ENCODE peak calls at places on chromosomes 6 and 20, in eight cellular contexts. One of them, this sample, is unnamed.
A peak's percentile ranks its signal among the peaks of the same experiment; 100 is the strongest.

GRCh38 chr6:44735631-44735963 is 348.1 kb downstream of the CDC5L start:
- DNase-seq in EL: peak; percentile 81
- DNase-seq in CD8-positive, alpha-beta T cell: no peak
- DNase-seq in stimulated activated CD4-positive, alpha-beta T cell treated with anti-CD3 and anti-CD28 coated beads, Interleukin-1b, Interleukin-23, amount 100 ng/mL, for 48 hours: peak; percentile 7
- DNase-seq in activated CD8-positive, alpha-beta memory T cell treated with anti-CD3 and anti-CD28 coated beads for 24 hours: peak; percentile 65
- DNase-seq in Caki2: peak; percentile 17
- DNase-seq in HFFc6: peak; percentile 9
- DNase-seq in lung: no peak
- DNase-seq in this sample: no peak

GRCh38 chr6:7402746-7403145 is 13.1 kb downstream of the RIOK1 start:
- DNase-seq in EL: no peak
- DNase-seq in CD8-positive, alpha-beta T cell: no peak
- DNase-seq in stimulated activated CD4-positive, alpha-beta T cell treated with anti-CD3 and anti-CD28 coated beads, Interleukin-1b, Interleukin-23, amount 100 ng/mL, for 48 hours: no peak
- DNase-seq in activated CD8-positive, alpha-beta memory T cell treated with anti-CD3 and anti-CD28 coated beads for 24 hours: no peak
- DNase-seq in Caki2: no peak
- DNase-seq in HFFc6: no peak
- DNase-seq in lung: no peak
- DNase-seq in this sample: no peak

GRCh38 chr20:23165307-23165750 is 79.2 kb upstream of the CD93 start:
- DNase-seq in EL: no peak
- DNase-seq in CD8-positive, alpha-beta T cell: no peak
- DNase-seq in stimulated activated CD4-positive, alpha-beta T cell treated with anti-CD3 and anti-CD28 coated beads, Interleukin-1b, Interleukin-23, amount 100 ng/mL, for 48 hours: no peak
- DNase-seq in activated CD8-positive, alpha-beta memory T cell treated with anti-CD3 and anti-CD28 coated beads for 24 hours: no peak
- DNase-seq in Caki2: no peak
- DNase-seq in HFFc6: no peak
- DNase-seq in lung: no peak
- DNase-seq in this sample: no peak

GRCh38 chr6:90573624-90574023 is 13.2 kb downstream of the MAP3K7 start:
- DNase-seq in EL: no peak
- DNase-seq in CD8-positive, alpha-beta T cell: no peak
- DNase-seq in stimulated activated CD4-positive, alpha-beta T cell treated with anti-CD3 and anti-CD28 coated beads, Interleukin-1b, Interleukin-23, amount 100 ng/mL, for 48 hours: no peak
- DNase-seq in activated CD8-positive, alpha-beta memory T cell treated with anti-CD3 and anti-CD28 coated beads for 24 hours: no peak
- DNase-seq in Caki2: no peak
- DNase-seq in HFFc6: no peak
- DNase-seq in lung: no peak
- DNase-seq in this sample: no peak

GRCh38 chr20:1245578-1245977 is 19.7 kb downstream of the RAD21L1 start:
- DNase-seq in EL: no peak
- DNase-seq in CD8-positive, alpha-beta T cell: no peak
- DNase-seq in stimulated activated CD4-positive, alpha-beta T cell treated with anti-CD3 and anti-CD28 coated beads, Interleukin-1b, Interleukin-23, amount 100 ng/mL, for 48 hours: no peak
- DNase-seq in activated CD8-positive, alpha-beta memory T cell treated with anti-CD3 and anti-CD28 coated beads for 24 hours: no peak
- DNase-seq in Caki2: no peak
- DNase-seq in HFFc6: no peak
- DNase-seq in lung: no peak
- DNase-seq in this sample: no peak

GRCh38 chr20:53828673-53829085 is 235.0 kb upstream of the ZNF217 start:
- DNase-seq in EL: peak; percentile 93
- DNase-seq in CD8-positive, alpha-beta T cell: no peak
- DNase-seq in stimulated activated CD4-positive, alpha-beta T cell treated with anti-CD3 and anti-CD28 coated beads, Interleukin-1b, Interleukin-23, amount 100 ng/mL, for 48 hours: no peak
- DNase-seq in activated CD8-positive, alpha-beta memory T cell treated with anti-CD3 and anti-CD28 coated beads for 24 hours: peak; percentile 35
- DNase-seq in Caki2: peak; percentile 81
- DNase-seq in HFFc6: peak; percentile 93
- DNase-seq in lung: no peak
- DNase-seq in this sample: peak; percentile 63

GRCh38 chr6:134470090-134470975 is 152.4 kb upstream of the SGK1 start:
- DNase-seq in EL: no peak
- DNase-seq in CD8-positive, alpha-beta T cell: no peak
- DNase-seq in stimulated activated CD4-positive, alpha-beta T cell treated with anti-CD3 and anti-CD28 coated beads, Interleukin-1b, Interleukin-23, amount 100 ng/mL, for 48 hours: no peak
- DNase-seq in activated CD8-positive, alpha-beta memory T cell treated with anti-CD3 and anti-CD28 coated beads for 24 hours: no peak
- DNase-seq in Caki2: no peak
- DNase-seq in HFFc6: no peak
- DNase-seq in lung: no peak
- DNase-seq in this sample: no peak

GRCh38 chr20:52242237-52243230 is 51.0 kb upstream of the ZFP64 start:
- DNase-seq in EL: peak; percentile 8
- DNase-seq in CD8-positive, alpha-beta T cell: no peak
- DNase-seq in stimulated activated CD4-positive, alpha-beta T cell treated with anti-CD3 and anti-CD28 coated beads, Interleukin-1b, Interleukin-23, amount 100 ng/mL, for 48 hours: no peak
- DNase-seq in activated CD8-positive, alpha-beta memory T cell treated with anti-CD3 and anti-CD28 coated beads for 24 hours: no peak
- DNase-seq in Caki2: no peak
- DNase-seq in HFFc6: peak; percentile 8
- DNase-seq in lung: no peak
- DNase-seq in this sample: peak; percentile 22

GRCh38 chr6:139392834-139393233 is 18.4 kb upstream of the CITED2 start:
- DNase-seq in EL: peak; percentile 56
- DNase-seq in CD8-positive, alpha-beta T cell: no peak
- DNase-seq in stimulated activated CD4-positive, alpha-beta T cell treated with anti-CD3 and anti-CD28 coated beads, Interleukin-1b, Interleukin-23, amount 100 ng/mL, for 48 hours: no peak
- DNase-seq in activated CD8-positive, alpha-beta memory T cell treated with anti-CD3 and anti-CD28 coated beads for 24 hours: no peak
- DNase-seq in Caki2: peak; percentile 74
- DNase-seq in HFFc6: peak; percentile 52
- DNase-seq in lung: no peak
- DNase-seq in this sample: no peak

GRCh38 chr6:154157082-154157481 is 118.0 kb downstream of the OPRM1 start:
- DNase-seq in EL: no peak
- DNase-seq in CD8-positive, alpha-beta T cell: no peak
- DNase-seq in stimulated activated CD4-positive, alpha-beta T cell treated with anti-CD3 and anti-CD28 coated beads, Interleukin-1b, Interleukin-23, amount 100 ng/mL, for 48 hours: no peak
- DNase-seq in activated CD8-positive, alpha-beta memory T cell treated with anti-CD3 and anti-CD28 coated beads for 24 hours: no peak
- DNase-seq in Caki2: no peak
- DNase-seq in HFFc6: no peak
- DNase-seq in lung: no peak
- DNase-seq in this sample: no peak

GRCh38 chr20:1033751-1034419 is 31.8 kb upstream of the RSPO4 start:
- DNase-seq in EL: no peak
- DNase-seq in CD8-positive, alpha-beta T cell: no peak
- DNase-seq in stimulated activated CD4-positive, alpha-beta T cell treated with anti-CD3 and anti-CD28 coated beads, Interleukin-1b, Interleukin-23, amount 100 ng/mL, for 48 hours: peak; percentile 20
- DNase-seq in activated CD8-positive, alpha-beta memory T cell treated with anti-CD3 and anti-CD28 coated beads for 24 hours: no peak
- DNase-seq in Caki2: no peak
- DNase-seq in HFFc6: no peak
- DNase-seq in lung: no peak
- DNase-seq in this sample: no peak

GRCh38 chr20:63062188-63063140 is 55.7 kb upstream of the BHLHE23 start:
- DNase-seq in EL: no peak
- DNase-seq in CD8-positive, alpha-beta T cell: no peak
- DNase-seq in stimulated activated CD4-positive, alpha-beta T cell treated with anti-CD3 and anti-CD28 coated beads, Interleukin-1b, Interleukin-23, amount 100 ng/mL, for 48 hours: no peak
- DNase-seq in activated CD8-positive, alpha-beta memory T cell treated with anti-CD3 and anti-CD28 coated beads for 24 hours: no peak
- DNase-seq in Caki2: no peak
- DNase-seq in HFFc6: no peak
- DNase-seq in lung: no peak
- DNase-seq in this sample: no peak

GRCh38 chr20:11686900-11687543 is 230.7 kb upstream of the BTBD3 start:
- DNase-seq in EL: peak; percentile 13
- DNase-seq in CD8-positive, alpha-beta T cell: no peak
- DNase-seq in stimulated activated CD4-positive, alpha-beta T cell treated with anti-CD3 and anti-CD28 coated beads, Interleukin-1b, Interleukin-23, amount 100 ng/mL, for 48 hours: no peak
- DNase-seq in activated CD8-positive, alpha-beta memory T cell treated with anti-CD3 and anti-CD28 coated beads for 24 hours: no peak
- DNase-seq in Caki2: no peak
- DNase-seq in HFFc6: no peak
- DNase-seq in lung: no peak
- DNase-seq in this sample: peak; percentile 16

GRCh38 chr6:45112711-45113110 is 215.4 kb upstream of the RUNX2 start:
- DNase-seq in EL: no peak
- DNase-seq in CD8-positive, alpha-beta T cell: no peak
- DNase-seq in stimulated activated CD4-positive, alpha-beta T cell treated with anti-CD3 and anti-CD28 coated beads, Interleukin-1b, Interleukin-23, amount 100 ng/mL, for 48 hours: no peak
- DNase-seq in activated CD8-positive, alpha-beta memory T cell treated with anti-CD3 and anti-CD28 coated beads for 24 hours: no peak
- DNase-seq in Caki2: no peak
- DNase-seq in HFFc6: no peak
- DNase-seq in lung: no peak
- DNase-seq in this sample: no peak

GRCh38 chr6:106974999-106975698 is 620 bp upstream of the CD24 start:
- DNase-seq in EL: peak; percentile 58
- DNase-seq in CD8-positive, alpha-beta T cell: no peak
- DNase-seq in stimulated activated CD4-positive, alpha-beta T cell treated with anti-CD3 and anti-CD28 coated beads, Interleukin-1b, Interleukin-23, amount 100 ng/mL, for 48 hours: no peak
- DNase-seq in activated CD8-positive, alpha-beta memory T cell treated with anti-CD3 and anti-CD28 coated beads for 24 hours: peak; percentile 69
- DNase-seq in Caki2: peak; percentile 86
- DNase-seq in HFFc6: no peak
- DNase-seq in lung: peak; percentile 33
- DNase-seq in this sample: peak; percentile 59

GRCh38 chr6:158023597-158023939 is 41.9 kb downstream of the SYNJ2 start:
- DNase-seq in EL: no peak
- DNase-seq in CD8-positive, alpha-beta T cell: no peak
- DNase-seq in stimulated activated CD4-positive, alpha-beta T cell treated with anti-CD3 and anti-CD28 coated beads, Interleukin-1b, Interleukin-23, amount 100 ng/mL, for 48 hours: no peak
- DNase-seq in activated CD8-positive, alpha-beta memory T cell treated with anti-CD3 and anti-CD28 coated beads for 24 hours: no peak
- DNase-seq in Caki2: no peak
- DNase-seq in HFFc6: no peak
- DNase-seq in lung: no peak
- DNase-seq in this sample: no peak

GRCh38 chr6:797479-798077 is 104.6 kb upstream of the EXOC2 start:
- DNase-seq in EL: peak; percentile 50
- DNase-seq in CD8-positive, alpha-beta T cell: no peak
- DNase-seq in stimulated activated CD4-positive, alpha-beta T cell treated with anti-CD3 and anti-CD28 coated beads, Interleukin-1b, Interleukin-23, amount 100 ng/mL, for 48 hours: peak; percentile 16
- DNase-seq in activated CD8-positive, alpha-beta memory T cell treated with anti-CD3 and anti-CD28 coated beads for 24 hours: no peak
- DNase-seq in Caki2: peak; percentile 48
- DNase-seq in HFFc6: peak; percentile 51
- DNase-seq in lung: peak; percentile 51
- DNase-seq in this sample: peak; percentile 45

GRCh38 chr20:48732081-48732829 is 95.5 kb downstream of the PREX1 start:
- DNase-seq in EL: no peak
- DNase-seq in CD8-positive, alpha-beta T cell: no peak
- DNase-seq in stimulated activated CD4-positive, alpha-beta T cell treated with anti-CD3 and anti-CD28 coated beads, Interleukin-1b, Interleukin-23, amount 100 ng/mL, for 48 hours: no peak
- DNase-seq in activated CD8-positive, alpha-beta memory T cell treated with anti-CD3 and anti-CD28 coated beads for 24 hours: no peak
- DNase-seq in Caki2: no peak
- DNase-seq in HFFc6: no peak
- DNase-seq in lung: no peak
- DNase-seq in this sample: no peak

GRCh38 chr20:51731771-51732453 is 36.3 kb downstream of the ATP9A start:
- DNase-seq in EL: no peak
- DNase-seq in CD8-positive, alpha-beta T cell: no peak
- DNase-seq in stimulated activated CD4-positive, alpha-beta T cell treated with anti-CD3 and anti-CD28 coated beads, Interleukin-1b, Interleukin-23, amount 100 ng/mL, for 48 hours: no peak
- DNase-seq in activated CD8-positive, alpha-beta memory T cell treated with anti-CD3 and anti-CD28 coated beads for 24 hours: no peak
- DNase-seq in Caki2: no peak
- DNase-seq in HFFc6: no peak
- DNase-seq in lung: no peak
- DNase-seq in this sample: no peak

GRCh38 chr6:79515436-79515835 is 21.8 kb downstream of the LCA5 start:
- DNase-seq in EL: no peak
- DNase-seq in CD8-positive, alpha-beta T cell: no peak
- DNase-seq in stimulated activated CD4-positive, alpha-beta T cell treated with anti-CD3 and anti-CD28 coated beads, Interleukin-1b, Interleukin-23, amount 100 ng/mL, for 48 hours: no peak
- DNase-seq in activated CD8-positive, alpha-beta memory T cell treated with anti-CD3 and anti-CD28 coated beads for 24 hours: no peak
- DNase-seq in Caki2: no peak
- DNase-seq in HFFc6: no peak
- DNase-seq in lung: no peak
- DNase-seq in this sample: no peak

GRCh38 chr6:41335296-41335695 is at the start of gene NCR2:
- DNase-seq in EL: no peak
- DNase-seq in CD8-positive, alpha-beta T cell: no peak
- DNase-seq in stimulated activated CD4-positive, alpha-beta T cell treated with anti-CD3 and anti-CD28 coated beads, Interleukin-1b, Interleukin-23, amount 100 ng/mL, for 48 hours: no peak
- DNase-seq in activated CD8-positive, alpha-beta memory T cell treated with anti-CD3 and anti-CD28 coated beads for 24 hours: no peak
- DNase-seq in Caki2: no peak
- DNase-seq in HFFc6: no peak
- DNase-seq in lung: no peak
- DNase-seq in this sample: no peak

GRCh38 chr6:14549319-14549770 is 431.8 kb downstream of the CD83 start:
- DNase-seq in EL: no peak
- DNase-seq in CD8-positive, alpha-beta T cell: no peak
- DNase-seq in stimulated activated CD4-positive, alpha-beta T cell treated with anti-CD3 and anti-CD28 coated beads, Interleukin-1b, Interleukin-23, amount 100 ng/mL, for 48 hours: no peak
- DNase-seq in activated CD8-positive, alpha-beta memory T cell treated with anti-CD3 and anti-CD28 coated beads for 24 hours: no peak
- DNase-seq in Caki2: no peak
- DNase-seq in HFFc6: no peak
- DNase-seq in lung: no peak
- DNase-seq in this sample: no peak

GRCh38 chr6:27168586-27169443 is 78.7 kb upstream of the PRSS16 start:
- DNase-seq in EL: peak; percentile 92
- DNase-seq in CD8-positive, alpha-beta T cell: no peak
- DNase-seq in stimulated activated CD4-positive, alpha-beta T cell treated with anti-CD3 and anti-CD28 coated beads, Interleukin-1b, Interleukin-23, amount 100 ng/mL, for 48 hours: no peak
- DNase-seq in activated CD8-positive, alpha-beta memory T cell treated with anti-CD3 and anti-CD28 coated beads for 24 hours: no peak
- DNase-seq in Caki2: peak; percentile 29
- DNase-seq in HFFc6: peak; percentile 90
- DNase-seq in lung: no peak
- DNase-seq in this sample: peak; percentile 16

GRCh38 chr6:37507082-37507481 is 7.4 kb upstream of the CCDC167 start:
- DNase-seq in EL: no peak
- DNase-seq in CD8-positive, alpha-beta T cell: no peak
- DNase-seq in stimulated activated CD4-positive, alpha-beta T cell treated with anti-CD3 and anti-CD28 coated beads, Interleukin-1b, Interleukin-23, amount 100 ng/mL, for 48 hours: no peak
- DNase-seq in activated CD8-positive, alpha-beta memory T cell treated with anti-CD3 and anti-CD28 coated beads for 24 hours: no peak
- DNase-seq in Caki2: no peak
- DNase-seq in HFFc6: no peak
- DNase-seq in lung: no peak
- DNase-seq in this sample: no peak

GRCh38 chr6:101826259-101826658 is 432.8 kb downstream of the GRIK2 start:
- DNase-seq in EL: no peak
- DNase-seq in CD8-positive, alpha-beta T cell: no peak
- DNase-seq in stimulated activated CD4-positive, alpha-beta T cell treated with anti-CD3 and anti-CD28 coated beads, Interleukin-1b, Interleukin-23, amount 100 ng/mL, for 48 hours: no peak
- DNase-seq in activated CD8-positive, alpha-beta memory T cell treated with anti-CD3 and anti-CD28 coated beads for 24 hours: no peak
- DNase-seq in Caki2: no peak
- DNase-seq in HFFc6: no peak
- DNase-seq in lung: no peak
- DNase-seq in this sample: no peak

GRCh38 chr20:9214676-9215075 is 145.8 kb downstream of the PLCB4 start:
- DNase-seq in EL: peak; percentile 53
- DNase-seq in CD8-positive, alpha-beta T cell: no peak
- DNase-seq in stimulated activated CD4-positive, alpha-beta T cell treated with anti-CD3 and anti-CD28 coated beads, Interleukin-1b, Interleukin-23, amount 100 ng/mL, for 48 hours: no peak
- DNase-seq in activated CD8-positive, alpha-beta memory T cell treated with anti-CD3 and anti-CD28 coated beads for 24 hours: no peak
- DNase-seq in Caki2: no peak
- DNase-seq in HFFc6: peak; percentile 91
- DNase-seq in lung: no peak
- DNase-seq in this sample: no peak

GRCh38 chr6:29702519-29703103 is 20.6 kb upstream of the HLA-F start:
- DNase-seq in EL: peak; percentile 28
- DNase-seq in CD8-positive, alpha-beta T cell: peak; percentile 70
- DNase-seq in stimulated activated CD4-positive, alpha-beta T cell treated with anti-CD3 and anti-CD28 coated beads, Interleukin-1b, Interleukin-23, amount 100 ng/mL, for 48 hours: peak; percentile 72
- DNase-seq in activated CD8-positive, alpha-beta memory T cell treated with anti-CD3 and anti-CD28 coated beads for 24 hours: peak; percentile 95
- DNase-seq in Caki2: peak; percentile 18
- DNase-seq in HFFc6: no peak
- DNase-seq in lung: no peak
- DNase-seq in this sample: peak; percentile 65

GRCh38 chr6:16762547-16763477 is 1.6 kb upstream of the ATXN1 start:
- DNase-seq in EL: peak; percentile 95
- DNase-seq in CD8-positive, alpha-beta T cell: peak; percentile 30
- DNase-seq in stimulated activated CD4-positive, alpha-beta T cell treated with anti-CD3 and anti-CD28 coated beads, Interleukin-1b, Interleukin-23, amount 100 ng/mL, for 48 hours: peak; percentile 38
- DNase-seq in activated CD8-positive, alpha-beta memory T cell treated with anti-CD3 and anti-CD28 coated beads for 24 hours: peak; percentile 82
- DNase-seq in Caki2: peak; percentile 92
- DNase-seq in HFFc6: peak; percentile 92
- DNase-seq in lung: peak; percentile 77
- DNase-seq in this sample: peak; percentile 79

GRCh38 chr6:87407531-87407895 is 259 bp upstream of the CFAP206 start:
- DNase-seq in EL: peak; percentile 57
- DNase-seq in CD8-positive, alpha-beta T cell: peak; percentile 1
- DNase-seq in stimulated activated CD4-positive, alpha-beta T cell treated with anti-CD3 and anti-CD28 coated beads, Interleukin-1b, Interleukin-23, amount 100 ng/mL, for 48 hours: no peak
- DNase-seq in activated CD8-positive, alpha-beta memory T cell treated with anti-CD3 and anti-CD28 coated beads for 24 hours: no peak
- DNase-seq in Caki2: peak; percentile 67
- DNase-seq in HFFc6: peak; percentile 3
- DNase-seq in lung: peak; percentile 39
- DNase-seq in this sample: peak; percentile 53

GRCh38 chr20:3818155-3819151 is 1.9 kb upstream of the AP5S1 start:
- DNase-seq in EL: peak; percentile 88
- DNase-seq in CD8-positive, alpha-beta T cell: no peak
- DNase-seq in stimulated activated CD4-positive, alpha-beta T cell treated with anti-CD3 and anti-CD28 coated beads, Interleukin-1b, Interleukin-23, amount 100 ng/mL, for 48 hours: no peak
- DNase-seq in activated CD8-positive, alpha-beta memory T cell treated with anti-CD3 and anti-CD28 coated beads for 24 hours: no peak
- DNase-seq in Caki2: peak; percentile 78
- DNase-seq in HFFc6: peak; percentile 85
- DNase-seq in lung: peak; percentile 80
- DNase-seq in this sample: peak; percentile 82

GRCh38 chr6:33419580-33420492 is at the start of gene SYNGAP1:
- DNase-seq in EL: peak; percentile 75
- DNase-seq in CD8-positive, alpha-beta T cell: no peak
- DNase-seq in stimulated activated CD4-positive, alpha-beta T cell treated with anti-CD3 and anti-CD28 coated beads, Interleukin-1b, Interleukin-23, amount 100 ng/mL, for 48 hours: peak; percentile 41
- DNase-seq in activated CD8-positive, alpha-beta memory T cell treated with anti-CD3 and anti-CD28 coated beads for 24 hours: no peak
- DNase-seq in Caki2: no peak
- DNase-seq in HFFc6: no peak
- DNase-seq in lung: no peak
- DNase-seq in this sample: peak; percentile 50

GRCh38 chr20:3563548-3564177 is 92.8 kb downstream of the ATRN start:
- DNase-seq in EL: peak; percentile 50
- DNase-seq in CD8-positive, alpha-beta T cell: no peak
- DNase-seq in stimulated activated CD4-positive, alpha-beta T cell treated with anti-CD3 and anti-CD28 coated beads, Interleukin-1b, Interleukin-23, amount 100 ng/mL, for 48 hours: no peak
- DNase-seq in activated CD8-positive, alpha-beta memory T cell treated with anti-CD3 and anti-CD28 coated beads for 24 hours: no peak
- DNase-seq in Caki2: peak; percentile 22
- DNase-seq in HFFc6: peak; percentile 60
- DNase-seq in lung: no peak
- DNase-seq in this sample: peak; percentile 33

GRCh38 chr6:31736026-31736767 is at the start of gene CLIC1:
- DNase-seq in EL: peak; percentile 91
- DNase-seq in CD8-positive, alpha-beta T cell: peak; percentile 64
- DNase-seq in stimulated activated CD4-positive, alpha-beta T cell treated with anti-CD3 and anti-CD28 coated beads, Interleukin-1b, Interleukin-23, amount 100 ng/mL, for 48 hours: peak; percentile 81
- DNase-seq in activated CD8-positive, alpha-beta memory T cell treated with anti-CD3 and anti-CD28 coated beads for 24 hours: peak; percentile 89
- DNase-seq in Caki2: peak; percentile 89
- DNase-seq in HFFc6: peak; percentile 79
- DNase-seq in lung: peak; percentile 89
- DNase-seq in this sample: peak; percentile 81

GRCh38 chr20:5991623-5992441 is 41.4 kb downstream of the MCM8 start:
- DNase-seq in EL: peak; percentile 81
- DNase-seq in CD8-positive, alpha-beta T cell: no peak
- DNase-seq in stimulated activated CD4-positive, alpha-beta T cell treated with anti-CD3 and anti-CD28 coated beads, Interleukin-1b, Interleukin-23, amount 100 ng/mL, for 48 hours: no peak
- DNase-seq in activated CD8-positive, alpha-beta memory T cell treated with anti-CD3 and anti-CD28 coated beads for 24 hours: no peak
- DNase-seq in Caki2: peak; percentile 68
- DNase-seq in HFFc6: peak; percentile 84
- DNase-seq in lung: no peak
- DNase-seq in this sample: peak; percentile 66

This sample was measured in ACHN.